ENCODE peak calls at places on chromosomes 4 and X, in five cellular contexts. A is gastrocnemius medialis; P is activated CD8-positive, alpha-beta T cell treated with anti-CD3 and anti-CD28 coated beads for 36 hours; C is ovary; B is epithelial cell of esophagus. Y is an unnamed sample.

GRCh38 chrX:51852096-51852495 is 41.3 kb upstream of the MAGED1 start:
- DNase-seq in A (no peak), P (no peak), C (no peak), B (no peak), Y (no peak)

GRCh38 chr4:139961344-139961948 is 192.5 kb downstream of the MAML3 start:
- DNase-seq in A (no peak), P (no peak), C (no peak), B (peak), Y (no peak)

GRCh38 chr4:166493828-166494432 is 620.9 kb downstream of the TLL1 start:
- DNase-seq in A (no peak), P (no peak), C (no peak), B (no peak), Y (no peak)

GRCh38 chr4:184448828-184449227 is 25.5 kb downstream of the IRF2 start:
- DNase-seq in A (peak), P (no peak), C (peak), B (no peak), Y (peak)

GRCh38 chrX:18542897-18543296 is 117.5 kb downstream of the CDKL5 start:
- DNase-seq in A (no peak), P (no peak), C (no peak), B (no peak), Y (no peak)

GRCh38 chrX:75045369-75045768 is 110.7 kb downstream of the ABCB7 start:
- DNase-seq in A (no peak), P (no peak), C (no peak), B (no peak), Y (no peak)

GRCh38 chr4:176123710-176124407 is 58.2 kb downstream of the WDR17 start:
- DNase-seq in A (no peak), P (peak), C (peak), B (peak), Y (peak)

GRCh38 chrX:133697656-133698055 is 282.4 kb upstream of the GPC4 start:
- DNase-seq in A (no peak), P (no peak), C (no peak), B (no peak), Y (no peak)

GRCh38 chr4:140018931-140019618 is 134.9 kb downstream of the MAML3 start:
- DNase-seq in A (no peak), P (no peak), C (no peak), B (no peak), Y (no peak)

GRCh38 chr4:46645092-46645491 is 255.2 kb upstream of the GABRA2 start:
- DNase-seq in A (no peak), P (no peak), C (no peak), B (no peak), Y (no peak)

GRCh38 chr4:53150631-53151488 is 215.0 kb downstream of the SCFD2 start:
- DNase-seq in A (no peak), P (no peak), C (no peak), B (no peak), Y (no peak)

GRCh38 chr4:100582146-100582545 is 64.3 kb upstream of the EMCN start:
- DNase-seq in A (peak), P (no peak), C (no peak), B (no peak), Y (no peak)

GRCh38 chr4:93152461-93152860 is 676.1 kb upstream of the ATOH1 start:
- DNase-seq in A (no peak), P (no peak), C (no peak), B (no peak), Y (no peak)

GRCh38 chr4:93157984-93158383 is 670.6 kb upstream of the ATOH1 start:
- DNase-seq in A (no peak), P (no peak), C (no peak), B (peak), Y (no peak)
- TF ChIP-seq CTCF in A (no peak), P (no peak), C (no peak), B (peak), Y (peak)

GRCh38 chr4:182265881-182266280 is 22.7 kb downstream of the TENM3 start:
- DNase-seq in A (no peak), P (no peak), C (no peak), B (peak), Y (no peak)
- TF ChIP-seq CTCF in A (no peak), P (no peak), C (no peak), B (peak), Y (no peak)

DNA sequence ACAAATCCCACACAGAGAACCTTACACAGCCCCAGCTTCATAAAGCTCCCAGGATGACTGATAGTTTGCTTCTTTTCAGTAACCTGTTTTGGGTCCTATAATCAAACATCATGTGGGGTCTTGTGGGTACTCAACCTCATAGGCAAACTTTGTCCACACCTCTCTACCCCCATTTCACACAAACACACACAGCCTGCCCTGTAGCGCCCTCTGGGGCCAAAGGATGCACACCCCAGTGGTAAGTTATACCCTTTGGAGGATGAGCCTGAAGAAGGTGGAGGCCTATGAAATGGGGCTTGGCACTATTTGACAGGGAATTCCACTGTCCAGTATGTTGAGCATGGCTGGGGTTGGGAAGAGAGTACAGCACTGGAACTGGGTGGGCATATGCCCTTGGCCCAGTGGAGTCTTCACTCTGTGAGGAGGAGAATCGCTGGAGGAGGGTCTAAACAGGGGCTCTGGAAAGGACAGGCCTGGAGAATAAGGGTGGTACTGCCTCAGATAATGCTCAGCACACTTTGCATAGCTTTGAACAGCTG is 30.5 kb upstream of the COL25A1 start:
- DNase-seq in A (no peak), P (peak), C (no peak), B (no peak), Y (no peak)
- TF ChIP-seq CTCF in A (no peak), P (no peak), C (no peak), B (no peak), Y (peak)

DNA sequence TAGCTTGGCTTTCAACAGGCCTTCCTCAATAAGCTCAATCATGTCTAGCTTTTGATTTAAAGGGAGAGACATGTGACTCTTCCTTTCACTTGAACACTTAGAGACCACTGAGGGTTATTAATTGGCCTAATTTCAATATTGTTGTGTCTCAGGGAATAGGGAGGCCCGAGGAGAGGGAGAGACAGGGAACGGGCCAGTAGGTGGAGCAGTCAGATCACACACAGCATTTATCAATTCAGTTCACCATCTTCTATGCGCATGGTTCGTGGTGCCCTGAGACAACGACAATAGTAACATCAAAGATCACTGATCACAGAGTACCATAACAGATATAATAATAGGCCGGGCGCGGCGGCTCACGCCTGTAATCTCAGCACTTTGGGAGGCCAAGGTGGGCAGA is 17.8 kb downstream of the ZNF81 start:
- DNase-seq in A (no peak), P (peak), C (peak), B (peak), Y (no peak)
- TF ChIP-seq CTCF in A (no peak), P (peak), C (peak), B (peak), Y (peak)

GRCh38 chr4:95216636-95217035 is 332.1 kb downstream of the UNC5C start:
- DNase-seq in A (no peak), P (no peak), C (no peak), B (no peak), Y (no peak)
- TF ChIP-seq CTCF in A (no peak), P (no peak), C (no peak), B (no peak), Y (no peak)

Y was measured in GM10248.